ENCODE peak calls at places on chromosomes 1 and 21, in six cellular contexts. V, P, G, W, H and A are unnamed samples.
A peak's percentile ranks its signal among the peaks of the same experiment; 100 is the strongest.

GRCh38 chr1:201463071-201463552 is 5.9 kb downstream of the PHLDA3 start:
- DNase-seq in V (peak; percentile 41), H (no peak), P (no peak), G (no peak), W (no peak), A (no peak)

GRCh38 chr1:110610084-110610483 is 3.9 kb upstream of the KCNA2 start:
- DNase-seq in H (no peak), P (no peak), G (no peak), V (no peak), W (no peak), A (no peak)

GRCh38 chr1:34268311-34269042 is 91.8 kb downstream of the C1orf94 start:
- DNase-seq in H (no peak), W (no peak), P (no peak), V (peak; percentile 92), G (peak; percentile 31), A (peak; percentile 70)

GRCh38 chr1:162235261-162235780 is 141.3 kb downstream of the SPATA46 start:
- DNase-seq in H (no peak), G (no peak), V (peak; percentile 82), W (no peak), P (no peak), A (no peak)

GRCh38 chr1:228101994-228102790 is 933 bp downstream of the C1orf35 start:
- DNase-seq in H (peak; percentile 82), G (no peak), V (peak; percentile 21), W (peak; percentile 64), P (peak; percentile 53), A (no peak)

GRCh38 chr1:182388392-182389134 is 3.0 kb downstream of the GLUL start:
- DNase-seq in H (no peak), V (no peak), W (no peak), P (no peak), G (no peak), A (no peak)

GRCh38 chr1:96416111-96416595 is 305.4 kb upstream of the PTBP2 start:
- DNase-seq in G (peak; percentile 75), W (no peak), P (no peak), V (peak; percentile 100), H (peak; percentile 72), A (no peak)

GRCh38 chr1:29709711-29710169 is 473.4 kb downstream of the PTPRU start:
- DNase-seq in V (peak; percentile 88), W (no peak), H (no peak), P (no peak), G (peak; percentile 88), A (no peak)

GRCh38 chr1:22414244-22414751 is 37.4 kb upstream of the ZBTB40 start:
- DNase-seq in G (no peak), W (no peak), P (no peak), V (peak; percentile 4), H (no peak), A (no peak)

GRCh38 chr1:43438576-43439120 is 15.1 kb downstream of the HYI start:
- DNase-seq in V (no peak), G (no peak), H (peak; percentile 52), W (no peak), P (no peak), A (no peak)

GRCh38 chr1:14602131-14602530 is 3.6 kb downstream of the KAZN start:
- DNase-seq in P (no peak), H (peak; percentile 91), G (no peak), W (no peak), V (peak; percentile 51), A (peak; percentile 29)

GRCh38 chr1:214823311-214824117 is 220.5 kb downstream of the CENPF start:
- DNase-seq in V (no peak), P (no peak), W (no peak), G (no peak), H (no peak), A (no peak)

GRCh38 chr1:23473037-23473800 is 10.8 kb downstream of the ASAP3 start:
- DNase-seq in P (no peak), G (peak; percentile 46), V (peak; percentile 66), H (no peak), W (no peak), A (no peak)

GRCh38 chr21:26449161-26449560 is 123.9 kb downstream of the CYYR1 start:
- DNase-seq in W (no peak), G (peak; percentile 56), P (no peak), V (peak; percentile 69), H (no peak), A (no peak)

GRCh38 chr1:179077396-179077795 is 4.5 kb upstream of the TOR3A start:
- DNase-seq in V (peak; percentile 75), P (no peak), W (no peak), H (no peak), G (no peak), A (no peak)

GRCh38 chr1:119737040-119737682 is 25.4 kb downstream of the PHGDH start:
- DNase-seq in P (no peak), V (peak; percentile 81), G (no peak), H (no peak), W (no peak), A (peak; percentile 55)

GRCh38 chr21:42381347-42381984 is 14.4 kb downstream of the TMPRSS3 start:
- DNase-seq in H (no peak), P (no peak), V (peak; percentile 26), W (no peak), G (peak; percentile 44), A (no peak)

GRCh38 chr1:86434031-86434430 is 10.1 kb downstream of the CLCA2 start:
- DNase-seq in G (no peak), V (no peak), P (no peak), H (no peak), W (no peak), A (no peak)

GRCh38 chr1:245751671-245752070 is 596.9 kb downstream of the KIF26B start:
- DNase-seq in V (peak; percentile 63), H (no peak), P (no peak), G (no peak), W (no peak), A (no peak)

GRCh38 chr1:197464039-197464438 is 196.0 kb downstream of the CRB1 start:
- DNase-seq in G (peak; percentile 24), H (no peak), V (peak; percentile 87), W (no peak), P (no peak), A (no peak)

GRCh38 chr1:76868154-76868882 is 1.0 kb downstream of the ST6GALNAC5 start:
- DNase-seq in H (no peak), P (no peak), V (peak; percentile 60), G (peak; percentile 22), W (no peak), A (peak; percentile 30)

GRCh38 chr1:61293986-61294504 is 211.7 kb downstream of the NFIA start:
- DNase-seq in W (no peak), P (no peak), G (no peak), H (no peak), V (no peak), A (no peak)

GRCh38 chr1:71964188-71964587 is 318.2 kb downstream of the NEGR1 start:
- DNase-seq in W (no peak), G (no peak), P (no peak), V (peak; percentile 58), H (no peak), A (no peak)

DNA sequence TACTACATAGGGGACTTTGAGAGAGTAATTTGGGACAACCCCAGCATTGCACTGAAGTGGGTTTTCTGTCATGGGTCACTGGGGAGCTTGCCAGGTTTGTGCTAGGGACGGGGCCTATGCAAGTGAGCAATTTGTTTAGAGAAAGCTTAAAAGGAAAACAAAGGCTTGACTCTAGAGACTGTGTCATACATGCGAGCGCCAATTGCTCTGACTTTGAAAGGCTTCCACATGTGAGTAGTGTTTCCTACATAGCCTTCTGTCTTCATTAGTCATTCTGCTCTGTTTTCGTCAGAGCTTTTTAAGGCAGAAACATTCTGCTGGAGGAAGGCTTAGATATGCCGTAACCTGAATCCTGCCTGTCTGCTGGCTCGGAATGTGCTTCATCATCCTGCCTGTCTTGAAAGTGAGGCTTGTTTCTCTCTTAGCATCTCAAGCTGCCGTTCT is 28.4 kb downstream of the TRIM45 start:
- DNase-seq in V (peak; percentile 100), H (peak; percentile 83), P (no peak), G (peak; percentile 87), W (no peak), A (peak; percentile 12)
- H3K27ac ChIP-seq in V (peak overlapping the region; percentile 71), H (peak overlapping the region; percentile 72), P (no peak overlapping the region), G (peak overlapping the region; percentile 76), W (no peak overlapping the region), A (peak overlapping the region; percentile 79)

GRCh38 chr21:43764576-43765495 is 11.3 kb downstream of the CSTB start:
- DNase-seq in P (no peak), W (no peak), H (no peak), G (no peak), V (peak; percentile 37), A (no peak)
- H3K27ac ChIP-seq in P (no peak overlapping the region), W (no peak overlapping the region), H (no peak overlapping the region), G (peak overlapping the region; percentile 94), V (no peak overlapping the region), A (no peak overlapping the region)

GRCh38 chr1:116951175-116951935 is 41.6 kb downstream of the PTGFRN start:
- DNase-seq in W (no peak), G (no peak), P (no peak), V (peak; percentile 94), H (peak; percentile 85), A (no peak)

GRCh38 chr1:116947090-116947489 is 37.4 kb downstream of the PTGFRN start:
- DNase-seq in W (no peak), V (no peak), G (no peak), P (no peak), H (no peak), A (no peak)

GRCh38 chr1:116950497-116951174 is 40.9 kb downstream of the PTGFRN start:
- DNase-seq in P (no peak), H (no peak), G (no peak), V (peak; percentile 44), W (no peak), A (no peak)

GRCh38 chr1:116948642-116949041 is 38.9 kb downstream of the PTGFRN start:
- DNase-seq in H (no peak), P (no peak), V (no peak), W (no peak), G (no peak), A (no peak)

DNA sequence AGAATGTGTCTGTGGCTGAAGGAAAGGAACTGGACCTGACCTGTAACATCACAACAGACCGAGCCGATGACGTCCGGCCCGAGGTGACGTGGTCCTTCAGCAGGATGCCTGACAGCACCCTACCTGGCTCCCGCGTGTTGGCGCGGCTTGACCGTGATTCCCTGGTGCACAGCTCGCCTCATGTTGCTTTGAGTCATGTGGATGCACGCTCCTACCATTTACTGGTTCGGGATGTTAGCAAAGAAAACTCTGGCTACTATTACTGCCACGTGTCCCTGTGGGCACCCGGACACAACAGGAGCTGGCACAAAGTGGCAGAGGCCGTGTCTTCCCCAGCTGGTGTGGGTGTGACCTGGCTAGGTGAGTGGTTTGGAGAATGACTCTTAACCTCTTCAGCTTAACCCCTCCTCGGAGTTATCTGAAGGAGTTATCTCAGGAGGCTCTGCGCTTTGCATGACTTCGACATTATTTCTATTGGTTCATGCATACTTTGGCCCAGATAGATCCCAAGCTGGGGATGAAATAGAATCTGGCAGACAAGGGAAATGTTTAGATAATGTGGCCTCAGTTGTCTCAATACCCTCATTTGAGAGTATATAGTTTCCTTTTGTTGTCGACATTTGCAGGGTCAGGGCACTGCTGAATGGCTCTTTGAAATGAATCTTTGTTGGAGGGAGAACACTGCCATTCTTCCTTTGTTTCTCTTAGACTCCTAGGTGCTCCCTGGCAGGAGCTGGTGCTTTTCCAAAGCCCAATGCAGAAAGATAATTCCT is 39.7 kb downstream of the PTGFRN start:
- DNase-seq in W (no peak), H (no peak), G (no peak), P (no peak), V (no peak), A (no peak)
- H3K27ac ChIP-seq in W (no peak overlapping the region), H (peak overlapping the region; percentile 89), G (no peak overlapping the region), P (no peak overlapping the region), V (no peak overlapping the region), A (no peak overlapping the region)

DNA sequence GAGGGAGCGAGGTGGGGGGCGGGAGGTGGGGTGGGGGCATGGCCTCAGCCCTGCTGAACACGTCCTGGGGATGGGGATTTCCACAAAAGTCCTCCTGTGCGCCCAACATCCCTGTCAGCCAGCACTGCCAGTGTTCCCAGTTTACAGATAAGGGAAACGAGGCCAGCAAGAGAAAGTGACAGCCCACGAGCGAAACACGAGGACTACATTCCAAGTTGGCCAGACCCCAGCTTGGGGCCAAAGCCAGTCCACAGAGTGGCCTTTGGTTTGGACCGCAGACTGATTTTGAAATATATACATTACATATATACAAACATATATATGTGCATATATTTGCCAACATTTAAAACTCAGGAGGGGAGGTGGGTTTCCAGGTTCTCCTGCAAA is 5.0 kb downstream of the FBXO2 start:
- DNase-seq in H (no peak), P (no peak), W (no peak), V (no peak), G (no peak), A (no peak)
- H3K27ac ChIP-seq in H (no peak overlapping the region), P (no peak overlapping the region), W (no peak overlapping the region), V (no peak overlapping the region), G (no peak overlapping the region), A (peak overlapping the region; percentile 71)